ENCODE peak calls at places on chromosomes 5 and 9, in nine cellular contexts. E is thyroid gland, M is endothelial cell of umbilical vein, Z is heart left ventricle, J is IMR-90, P is testis, F is stomach, D is sigmoid colon, V is ovary. H is an unnamed sample.
A peak's percentile ranks its signal among the peaks of the same experiment; 100 is the strongest.

GRCh38 chr9:101738566-101739183 is at the start of gene GRIN3A:
- DNase-seq in F (no peak), M (no peak), P (peak; percentile 46), D (no peak), J (no peak), E (no peak), V (peak; percentile 28), Z (peak; percentile 24), H (no peak)

GRCh38 chr5:28954074-28954473 is 1915.7 kb upstream of the CDH9 start:
- DNase-seq in P (no peak), F (no peak), J (no peak), E (no peak), M (no peak), V (no peak), Z (no peak), D (no peak), H (no peak)

GRCh38 chr5:39518516-39518915 is 93.7 kb upstream of the DAB2 start:
- DNase-seq in E (no peak), J (peak; percentile 85), D (no peak), Z (no peak), V (no peak), P (no peak), M (peak; percentile 21), F (no peak), H (no peak)

GRCh38 chr9:136111910-136112309 is 6.8 kb downstream of the TMEM250 start:
- DNase-seq in V (no peak), P (no peak), D (no peak), F (no peak), M (no peak), J (no peak), E (no peak), Z (no peak), H (no peak)

GRCh38 chr5:180085837-180086236 is 14.3 kb upstream of the RNF130 start:
- DNase-seq in J (no peak), Z (no peak), F (no peak), M (peak; percentile 40), P (no peak), D (no peak), V (no peak), E (no peak), H (no peak)

GRCh38 chr5:143641549-143641955 is 170.4 kb upstream of the HMHB1 start:
- DNase-seq in P (no peak), E (no peak), V (no peak), J (peak; percentile 82), Z (no peak), M (no peak), F (no peak), D (no peak), H (no peak)

GRCh38 chr9:135192686-135193085 is 105.2 kb downstream of the OLFM1 start:
- DNase-seq in F (no peak), M (no peak), Z (no peak), P (no peak), D (no peak), V (no peak), E (no peak), J (no peak), H (no peak)

GRCh38 chr9:13110766-13111400 is 168.6 kb downstream of the MPDZ start:
- DNase-seq in F (peak; percentile 44), V (peak; percentile 29), J (no peak), Z (peak; percentile 26), D (no peak), M (no peak), E (peak; percentile 34), P (no peak), H (no peak)

GRCh38 chr5:116482394-116482793 is 92.2 kb downstream of the SEMA6A start:
- DNase-seq in F (no peak), Z (no peak), J (peak; percentile 57), P (no peak), M (no peak), V (no peak), D (no peak), E (no peak), H (no peak)

GRCh38 chr5:30802961-30803705 is 390.4 kb upstream of the CDH6 start:
- DNase-seq in D (no peak), M (no peak), Z (no peak), E (no peak), F (no peak), V (no peak), P (no peak), J (peak; percentile 42), H (no peak)

GRCh38 chr5:179559280-179560252 is 9.2 kb downstream of the RUFY1 start:
- DNase-seq in J (peak; percentile 98), E (peak; percentile 100), Z (peak; percentile 99), P (peak; percentile 99), M (peak; percentile 98), V (peak; percentile 96), F (peak; percentile 98), D (peak; percentile 99), H (peak; percentile 99)

GRCh38 chr9:86324901-86325300 is 29.3 kb downstream of the TUT7 start:
- DNase-seq in V (no peak), D (no peak), P (no peak), E (no peak), M (no peak), J (peak; percentile 54), Z (no peak), F (no peak), H (no peak)

GRCh38 chr5:159133041-159133741 is 33.5 kb upstream of the EBF1 start:
- DNase-seq in E (no peak), F (no peak), M (peak; percentile 62), P (peak; percentile 37), J (peak; percentile 67), Z (no peak), D (no peak), V (peak; percentile 32), H (no peak)

GRCh38 chr5:1465966-1466471 is 20.8 kb upstream of the SLC6A3 start:
- DNase-seq in D (peak; percentile 61), F (no peak), V (peak; percentile 7), M (no peak), E (no peak), Z (no peak), P (no peak), J (no peak), H (no peak)

GRCh38 chr5:113043491-113043931 is 66.9 kb downstream of the DCP2 start:
- DNase-seq in Z (peak; percentile 72), D (no peak), J (no peak), M (peak; percentile 17), V (peak; percentile 67), E (peak; percentile 76), F (no peak), P (peak; percentile 52), H (no peak)

GRCh38 chr5:61933787-61934626 is 372.0 kb upstream of the KIF2A start:
- DNase-seq in D (no peak), Z (peak; percentile 21), J (peak; percentile 29), V (peak; percentile 32), F (peak; percentile 58), P (peak; percentile 76), E (peak; percentile 69), M (peak; percentile 55), H (no peak)

GRCh38 chr5:140569197-140569596 is 4.6 kb downstream of the SLC35A4 start:
- DNase-seq in E (peak; percentile 15), D (peak; percentile 55), V (no peak), F (no peak), J (no peak), P (no peak), Z (no peak), M (no peak), H (no peak)

GRCh38 chr5:104576677-104577076 is 1014.1 kb upstream of the NUDT12 start:
- DNase-seq in D (no peak), E (no peak), Z (no peak), J (no peak), V (no peak), M (no peak), F (no peak), P (no peak), H (no peak)
- TF ChIP-seq POLR2A in D (no peak), E (no peak), Z (no peak), J (no peak), V (no peak), M (no peak), F (no peak), P (no peak), H (no peak)

DNA sequence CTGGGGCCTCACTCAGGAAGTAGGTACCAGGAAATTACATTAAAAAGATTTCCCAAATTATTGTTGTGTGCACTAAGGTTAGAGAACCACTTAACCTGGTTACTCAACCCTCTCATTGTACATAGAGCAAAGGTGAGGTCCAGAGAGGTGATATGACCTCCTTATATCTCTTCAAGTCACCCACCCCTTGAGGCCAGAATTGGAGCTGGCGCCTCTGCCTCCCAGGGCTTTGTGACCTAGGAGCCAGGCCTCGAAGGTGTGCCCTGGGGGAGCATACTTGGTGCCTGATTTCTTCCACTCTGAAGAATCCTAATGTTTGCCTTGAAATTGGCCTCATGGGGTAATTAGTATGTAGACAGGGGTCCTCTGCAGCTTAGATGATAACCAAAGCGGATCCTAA is 95.1 kb upstream of the CTSL start:
- DNase-seq in F (no peak), V (no peak), M (no peak), P (no peak), Z (no peak), D (no peak), J (no peak), E (no peak), H (no peak)
- TF ChIP-seq CTCF in F (no peak), V (no peak), M (no peak), P (no peak), Z (no peak), D (no peak), J (no peak), E (no peak), H (no peak)

DNA sequence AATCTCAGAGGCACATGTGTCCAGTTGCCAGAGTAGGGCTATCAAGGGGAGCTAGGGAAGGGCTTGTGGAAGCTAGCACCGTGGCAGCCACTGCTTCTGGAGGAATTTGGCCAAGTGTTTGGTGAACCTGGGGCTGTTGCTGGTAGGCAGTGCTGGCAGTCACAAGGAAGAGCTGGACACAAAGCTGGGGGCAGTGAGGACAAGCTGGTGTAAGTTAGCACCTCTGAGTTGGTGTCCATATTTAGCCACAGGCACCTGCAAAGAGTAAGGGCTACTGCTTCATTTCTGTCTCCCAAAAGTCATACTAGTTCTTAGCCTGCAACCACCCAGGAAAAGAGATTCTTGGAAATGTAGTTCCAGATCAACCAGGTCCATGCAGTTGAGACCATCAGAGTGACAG is 359.4 kb downstream of the CSNK1G3 start:
- DNase-seq in D (no peak), P (no peak), M (no peak), E (no peak), Z (no peak), F (no peak), J (no peak), V (no peak), H (no peak)
- H3K36me3 ChIP-seq in D (no peaks in the 10 kb centered on the region), P (no peaks in the 10 kb centered on the region), M (no peaks in the 10 kb centered on the region), E (no peaks in the 10 kb centered on the region), Z (no peaks in the 10 kb centered on the region), F (no peaks in the 10 kb centered on the region), J (no peaks in the 10 kb centered on the region), V (no peaks in the 10 kb centered on the region), H (no peaks in the 10 kb centered on the region)

GRCh38 chr5:65102826-65103673 is 334.3 kb downstream of the CWC27 start:
- DNase-seq in F (peak; percentile 56), D (peak; percentile 85), M (peak; percentile 74), V (peak; percentile 75), Z (peak; percentile 74), E (peak; percentile 76), P (peak; percentile 70), J (peak; percentile 15), H (no peak)
- TF ChIP-seq POLR2A in F (no peak), D (no peak), M (peak; percentile 34), V (no peak), Z (peak; percentile 24), E (no peak), P (no peak), J (no peak), H (no peak)

GRCh38 chr9:7844283-7844682 is 44.7 kb upstream of the DMAC1 start:
- DNase-seq in D (no peak), F (no peak), M (peak; percentile 27), V (no peak), E (no peak), Z (no peak), P (peak; percentile 18), J (peak; percentile 7), H (no peak)
- TF ChIP-seq CTCF in D (no peak), F (no peak), M (no peak), V (no peak), E (no peak), Z (peak; percentile 20), P (peak; percentile 24), J (peak; percentile 18), H (no peak)

H was measured in vagina.